ENCODE peak calls at places on chromosomes 7 and 10, in four cellular contexts. Y is cardiac fibroblast, K is NCI-H1694 treated with DMSO at 0.1 percent for 48 hours, W is brain microvascular endothelial cell. V is an unnamed sample.

GRCh38 chr10:101207026-101207425 is 22.2 kb downstream of the LBX1 start:
- DNase-seq in Y (no peak), K (no peak), W (no peak), V (no peak)

GRCh38 chr7:74507538-74508319 is 54.0 kb downstream of the GTF2IRD1 start:
- DNase-seq in K (no peak), W (no peak), Y (no peak), V (no peak)

GRCh38 chr10:6423004-6423403 is 157.1 kb downstream of the PRKCQ start:
- DNase-seq in Y (no peak), K (no peak), W (no peak), V (peak; percentile 29)

GRCh38 chr7:46900312-46901263 is 681.3 kb downstream of the TNS3 start:
- DNase-seq in W (no peak), Y (no peak), K (no peak), V (peak; percentile 66)

GRCh38 chr7:59986-60675 is 132.2 kb upstream of the FAM20C start:
- DNase-seq in W (no peak), K (no peak), Y (no peak), V (no peak)

GRCh38 chr10:815338-816104 is 116.0 kb downstream of the LARP4B start:
- DNase-seq in Y (peak; percentile 12), W (no peak), K (no peak), V (no peak)

GRCh38 chr7:28178537-28178936 is 2.1 kb downstream of the JAZF1 start:
- DNase-seq in W (no peak), K (no peak), Y (peak; percentile 46), V (no peak)

GRCh38 chr10:113961261-113961938 is 82.3 kb upstream of the ADRB1 start:
- DNase-seq in W (no peak), K (no peak), Y (no peak), V (no peak)

GRCh38 chr7:129438839-129439640 is 4.8 kb downstream of the STRIP2 start:
- DNase-seq in W (peak; percentile 69), Y (peak; percentile 86), K (no peak), V (peak; percentile 51)

GRCh38 chr10:47160229-47160908 is 139.6 kb upstream of the GDF10 start:
- DNase-seq in W (no peak), K (no peak), Y (no peak), V (no peak)

GRCh38 chr10:123093489-123093888 is 42.3 kb upstream of the HMX3 start:
- DNase-seq in W (no peak), K (no peak), Y (no peak), V (no peak)